ENCODE peak calls at places on chromosomes 16 and 17, in seven cellular contexts. W, I, U, G, C, D and E are unnamed samples.

GRCh38 chr16:23062524-23062923 is 86.7 kb downstream of the USP31 start:
- DNase-seq in W (peak; percentile 37), I (no peak), U (no peak), G (no peak), C (no peak), D (no peak), E (no peak)

GRCh38 chr17:61488878-61489718 is 36.9 kb downstream of the TBX4 start:
- DNase-seq in W (no peak), I (no peak), U (no peak), G (no peak), C (peak; percentile 17), D (peak; percentile 29), E (no peak)

GRCh38 chr17:32396343-32396742 is 46.4 kb downstream of the ZNF207 start:
- DNase-seq in W (no peak), I (no peak), U (no peak), G (no peak), C (no peak), D (no peak), E (no peak)

GRCh38 chr16:76777721-76778120 is 413.3 kb upstream of the MON1B start:
- DNase-seq in W (no peak), I (no peak), U (no peak), G (no peak), C (no peak), D (no peak), E (no peak)

GRCh38 chr17:75849724-75850123 is 5.4 kb downstream of the WBP2 start:
- DNase-seq in W (no peak), I (no peak), U (no peak), G (no peak), C (peak; percentile 41), D (no peak), E (no peak)

GRCh38 chr17:2056221-2057129 is 1.6 kb downstream of the HIC1 start:
- DNase-seq in W (peak; percentile 91), I (no peak), U (no peak), G (peak; percentile 64), C (peak; percentile 92), D (peak; percentile 88), E (peak; percentile 81)

GRCh38 chr16:85682516-85682915 is 6.2 kb downstream of the GINS2 start:
- DNase-seq in W (no peak), I (no peak), U (no peak), G (no peak), C (no peak), D (no peak), E (no peak)

GRCh38 chr17:12729086-12729485 is 60.2 kb upstream of the ARHGAP44 start:
- DNase-seq in W (peak; percentile 66), I (no peak), U (no peak), G (no peak), C (no peak), D (no peak), E (peak; percentile 27)

GRCh38 chr17:78378225-78379133 is at the start of gene PGS1:
- DNase-seq in W (no peak), I (peak; percentile 74), U (no peak), G (peak; percentile 67), C (peak; percentile 96), D (peak; percentile 94), E (peak; percentile 82)

GRCh38 chr16:23534868-23535860 is 22.0 kb downstream of the EARS2 start:
- DNase-seq in W (no peak), I (no peak), U (no peak), G (peak; percentile 50), C (no peak), D (no peak), E (no peak)

GRCh38 chr17:31490991-31491793 is 99.7 kb downstream of the RAB11FIP4 start:
- DNase-seq in W (no peak), I (no peak), U (no peak), G (no peak), C (no peak), D (no peak), E (no peak)

GRCh38 chr16:72620348-72620747 is 427.6 kb downstream of the ZFHX3 start:
- DNase-seq in W (no peak), I (no peak), U (no peak), G (no peak), C (no peak), D (no peak), E (no peak)

GRCh38 chr16:2498085-2498484 is 15.7 kb upstream of the ATP6V0C start:
- DNase-seq in W (no peak), I (no peak), U (no peak), G (no peak), C (peak; percentile 71), D (no peak), E (no peak)

GRCh38 chr16:17723735-17724134 is 253.0 kb upstream of the XYLT1 start:
- DNase-seq in W (no peak), I (no peak), U (no peak), G (peak; percentile 72), C (no peak), D (no peak), E (no peak)

GRCh38 chr16:21277927-21278706 is at the start of gene CRYM:
- DNase-seq in W (peak; percentile 72), I (no peak), U (peak; percentile 33), G (no peak), C (peak; percentile 88), D (peak; percentile 92), E (peak; percentile 81)

GRCh38 chr17:2975469-2975958 is 87.9 kb downstream of the OR1D5 start:
- DNase-seq in W (peak; percentile 80), I (no peak), U (no peak), G (no peak), C (peak; percentile 22), D (peak; percentile 54), E (peak; percentile 27)

GRCh38 chr16:66731101-66731500 is 20.3 kb downstream of the DYNC1LI2 start:
- DNase-seq in W (no peak), I (no peak), U (no peak), G (no peak), C (no peak), D (no peak), E (no peak)

GRCh38 chr17:80931421-80932265 is 60.0 kb upstream of the CHMP6 start:
- DNase-seq in W (no peak), I (no peak), U (peak; percentile 34), G (peak; percentile 75), C (no peak), D (peak; percentile 93), E (peak; percentile 73)

GRCh38 chr17:38429476-38430100 is 1.3 kb downstream of the ARHGAP23 start:
- DNase-seq in W (no peak), I (no peak), U (no peak), G (no peak), C (no peak), D (peak; percentile 61), E (no peak)

GRCh38 chr17:38430316-38430715 is 2.1 kb downstream of the ARHGAP23 start:
- DNase-seq in W (no peak), I (no peak), U (no peak), G (peak; percentile 67), C (no peak), D (no peak), E (no peak)

GRCh38 chr17:38430822-38431221 is 2.6 kb downstream of the ARHGAP23 start:
- DNase-seq in W (no peak), I (no peak), U (no peak), G (no peak), C (no peak), D (peak; percentile 42), E (no peak)

GRCh38 chr17:38434178-38434665 is 6.0 kb downstream of the ARHGAP23 start:
- DNase-seq in W (no peak), I (no peak), U (no peak), G (no peak), C (no peak), D (peak; percentile 53), E (no peak)

GRCh38 chr17:38431343-38432145 is 3.3 kb downstream of the ARHGAP23 start:
- DNase-seq in W (no peak), I (no peak), U (no peak), G (no peak), C (no peak), D (peak; percentile 39), E (no peak)
- H3K4me1 ChIP-seq in W (peaks cover 76% of the 10 kb centered on the region), I (peaks cover 9% of the 10 kb centered on the region), U (peaks cover 17% of the 10 kb centered on the region), G (peaks cover 32% of the 10 kb centered on the region), C (no peaks in the 10 kb centered on the region), D (no peaks in the 10 kb centered on the region), E (peaks cover 8% of the 10 kb centered on the region)

GRCh38 chr16:528111-529011 is 849 bp downstream of the CAPN15 start:
- DNase-seq in W (no peak), I (peak; percentile 43), U (no peak), G (peak; percentile 61), C (no peak), D (peak; percentile 68), E (no peak)

GRCh38 chr16:531494-532125 is 4.1 kb downstream of the CAPN15 start:
- DNase-seq in W (no peak), I (no peak), U (no peak), G (no peak), C (no peak), D (no peak), E (no peak)

GRCh38 chr16:530111-530817 is 2.8 kb downstream of the CAPN15 start:
- DNase-seq in W (no peak), I (no peak), U (no peak), G (no peak), C (no peak), D (no peak), E (no peak)

GRCh38 chr16:527015-527903 is at the start of gene CAPN15:
- DNase-seq in W (peak; percentile 95), I (peak; percentile 80), U (no peak), G (peak; percentile 79), C (peak; percentile 95), D (peak; percentile 94), E (peak; percentile 79)

DNA sequence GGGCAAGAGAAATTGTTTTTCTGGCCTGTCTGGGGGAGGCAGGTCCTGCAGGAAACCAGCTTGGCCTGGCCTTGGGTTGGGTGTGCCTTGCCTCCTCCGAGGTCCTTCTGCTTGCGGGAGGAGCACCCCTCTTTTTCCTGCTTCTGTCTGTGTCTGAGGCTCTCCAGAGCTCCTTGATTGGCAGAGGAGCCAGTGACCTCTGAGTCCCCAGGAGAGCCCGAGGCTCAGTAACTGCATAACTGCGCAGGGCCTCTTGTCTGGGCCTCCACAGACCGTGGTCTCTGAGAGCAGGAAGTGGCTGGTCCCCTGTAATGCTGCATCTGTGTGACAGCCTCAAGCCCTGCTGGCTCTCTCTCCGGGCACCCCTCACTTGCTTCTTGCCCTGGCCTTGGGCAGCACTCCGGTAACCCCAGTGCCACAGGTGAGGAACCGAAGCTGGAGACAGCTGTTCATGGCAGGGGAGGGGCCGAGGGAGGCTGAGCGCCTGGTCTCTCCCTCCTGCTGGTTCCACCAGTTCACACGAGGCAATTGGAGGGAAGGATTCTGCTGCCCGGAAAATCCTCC is 1.6 kb downstream of the CAPN15 start:
- DNase-seq in W (no peak), I (no peak), U (no peak), G (no peak), C (no peak), D (no peak), E (no peak)
- H3K4me1 ChIP-seq in W (peaks cover 73% of the 10 kb centered on the region), I (peaks cover 35% of the 10 kb centered on the region), U (no peaks in the 10 kb centered on the region), G (peaks cover 21% of the 10 kb centered on the region), C (peaks cover 21% of the 10 kb centered on the region), D (peaks cover 19% of the 10 kb centered on the region), E (no peaks in the 10 kb centered on the region)

DNA sequence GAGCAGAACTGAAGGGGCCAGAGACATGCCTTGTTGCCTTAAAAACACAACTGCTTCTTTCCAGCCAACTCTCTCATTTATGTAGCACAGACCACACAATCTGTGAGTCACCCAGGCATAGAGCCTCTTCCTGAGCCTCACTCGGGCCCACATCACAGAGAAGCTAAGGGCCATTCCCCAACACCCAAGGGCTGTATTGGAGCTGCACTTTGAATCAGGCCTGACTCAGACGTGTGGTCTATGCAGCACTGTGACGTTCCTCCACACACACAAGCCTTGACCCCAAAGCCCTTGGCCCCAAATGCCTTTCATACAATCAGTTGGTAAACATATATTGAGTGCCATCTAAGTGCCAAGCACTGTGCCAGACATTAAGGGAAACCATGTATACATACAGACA is 308.9 kb upstream of the DYNLRB2 start:
- DNase-seq in W (no peak), I (no peak), U (no peak), G (peak; percentile 94), C (no peak), D (no peak), E (no peak)
- H3K4me1 ChIP-seq in W (peaks cover 2% of the 10 kb centered on the region), I (no peaks in the 10 kb centered on the region), U (no peaks in the 10 kb centered on the region), G (peaks cover 14% of the 10 kb centered on the region), C (no peaks in the 10 kb centered on the region), D (no peaks in the 10 kb centered on the region), E (no peaks in the 10 kb centered on the region)

GRCh38 chr16:4370151-4370550 is 1.5 kb upstream of the VASN start:
- DNase-seq in W (no peak), I (no peak), U (no peak), G (no peak), C (no peak), D (no peak), E (no peak)
- H3K4me1 ChIP-seq in W (peaks cover 55% of the 10 kb centered on the region), I (peaks cover 18% of the 10 kb centered on the region), U (peaks cover 4% of the 10 kb centered on the region), G (peaks cover 32% of the 10 kb centered on the region), C (peaks cover 39% of the 10 kb centered on the region), D (peaks cover 25% of the 10 kb centered on the region), E (peaks cover 8% of the 10 kb centered on the region)